ENCODE peak calls at places on chromosomes 5 and 9, in ten cellular contexts. Q is A549, U is HepG2, S is ovary, V is esophagus muscularis mucosa, E is NB4, T is stomach, I is heart left ventricle, A is suprapubic skin, D is breast epithelium. R is an unnamed sample.

GRCh38 chr5:23352437-23352836 is 155.0 kb upstream of the PRDM9 start:
- DNase-seq in Q (no peak), U (peak; percentile 15), S (no peak), V (no peak), E (peak; percentile 59), T (no peak), I (no peak), A (no peak), D (no peak), R (no peak)

GRCh38 chr5:177354716-177355115 is 3.0 kb upstream of the RGS14 start:
- DNase-seq in Q (no peak), U (no peak), S (no peak), V (no peak), E (no peak), T (no peak), I (no peak), A (no peak), D (no peak), R (no peak)

GRCh38 chr5:124979174-124979573 is 232.7 kb upstream of the ZNF608 start:
- DNase-seq in Q (no peak), U (no peak), S (no peak), V (no peak), E (no peak), T (no peak), I (no peak), A (no peak), D (no peak), R (no peak)

GRCh38 chr5:140338336-140338735 is 8.1 kb downstream of the HBEGF start:
- DNase-seq in Q (no peak), U (no peak), S (no peak), V (no peak), E (no peak), T (no peak), I (no peak), A (no peak), D (no peak), R (no peak)

GRCh38 chr9:99743455-99743854 is 78.2 kb upstream of the NR4A3 start:
- DNase-seq in Q (no peak), U (no peak), S (no peak), V (no peak), E (no peak), T (no peak), I (no peak), A (no peak), D (no peak), R (no peak)

GRCh38 chr9:21535396-21535795 is 53.3 kb upstream of the IFNE start:
- DNase-seq in Q (no peak), U (no peak), S (no peak), V (no peak), E (no peak), T (no peak), I (no peak), A (no peak), D (no peak), R (no peak)

GRCh38 chr5:109410389-109411174 is 808 bp upstream of the PJA2 start:
- DNase-seq in Q (peak; percentile 43), U (no peak), S (peak; percentile 75), V (no peak), E (peak; percentile 87), T (peak; percentile 76), I (peak; percentile 82), A (peak; percentile 86), D (peak; percentile 58), R (peak; percentile 45)

GRCh38 chr5:171415115-171415730 is 4.2 kb upstream of the FGF18 start:
- DNase-seq in Q (no peak), U (no peak), S (no peak), V (peak; percentile 45), E (peak; percentile 28), T (no peak), I (no peak), A (no peak), D (no peak), R (no peak)

GRCh38 chr9:134224827-134225154 is 60.4 kb upstream of the RNU6ATAC start:
- DNase-seq in Q (no peak), U (no peak), S (no peak), V (no peak), E (no peak), T (no peak), I (peak; percentile 46), A (no peak), D (no peak), R (no peak)

GRCh38 chr9:83070257-83070656 is 7.3 kb upstream of the RASEF start:
- DNase-seq in Q (no peak), U (no peak), S (no peak), V (no peak), E (no peak), T (no peak), I (no peak), A (no peak), D (no peak), R (no peak)

GRCh38 chr9:83132768-83133167 is 69.8 kb upstream of the RASEF start:
- DNase-seq in Q (no peak), U (peak; percentile 4), S (no peak), V (no peak), E (no peak), T (no peak), I (no peak), A (no peak), D (no peak), R (peak; percentile 55)

GRCh38 chr5:77852514-77853352 is 76.6 kb upstream of the TBCA start:
- DNase-seq in Q (peak; percentile 53), U (no peak), S (peak; percentile 62), V (peak; percentile 82), E (peak; percentile 71), T (no peak), I (peak; percentile 84), A (no peak), D (no peak), R (no peak)

GRCh38 chr5:31995011-31995410 is 179.1 kb downstream of the GOLPH3 start:
- DNase-seq in Q (no peak), U (no peak), S (no peak), V (no peak), E (no peak), T (no peak), I (no peak), A (no peak), D (no peak), R (no peak)

GRCh38 chr5:31990701-31991110 is 183.4 kb downstream of the GOLPH3 start:
- DNase-seq in Q (peak; percentile 27), U (no peak), S (no peak), V (no peak), E (no peak), T (no peak), I (no peak), A (no peak), D (no peak), R (no peak)

GRCh38 chr5:31995714-31996113 is 178.4 kb downstream of the GOLPH3 start:
- DNase-seq in Q (no peak), U (no peak), S (no peak), V (no peak), E (no peak), T (no peak), I (no peak), A (no peak), D (no peak), R (no peak)

GRCh38 chr5:31992377-31992776 is 181.7 kb downstream of the GOLPH3 start:
- DNase-seq in Q (no peak), U (no peak), S (no peak), V (no peak), E (no peak), T (no peak), I (no peak), A (no peak), D (no peak), R (no peak)

GRCh38 chr5:31993182-31993961 is 180.7 kb downstream of the GOLPH3 start:
- DNase-seq in Q (no peak), U (no peak), S (no peak), V (no peak), E (no peak), T (no peak), I (no peak), A (no peak), D (no peak), R (no peak)
- H3K4me3 ChIP-seq in Q (no peak overlapping the region), U (no peak overlapping the region), S (no peak overlapping the region), V (no peak overlapping the region), E (no peak overlapping the region), T (no peak overlapping the region), I (no peak overlapping the region), A (no peak overlapping the region), D (no peak overlapping the region), R (no peak overlapping the region)

GRCh38 chr9:137020771-137021573 is 7.1 kb downstream of the ABCA2 start:
- DNase-seq in Q (no peak), U (no peak), S (no peak), V (no peak), E (no peak), T (no peak), I (no peak), A (no peak), D (no peak), R (no peak)
- TF ChIP-seq POLR2A in Q (no peak), U (no peak), S (no peak), V (no peak), E (no peak), T (no peak), I (no peak), A (no peak), D (no peak), R (no peak)

DNA sequence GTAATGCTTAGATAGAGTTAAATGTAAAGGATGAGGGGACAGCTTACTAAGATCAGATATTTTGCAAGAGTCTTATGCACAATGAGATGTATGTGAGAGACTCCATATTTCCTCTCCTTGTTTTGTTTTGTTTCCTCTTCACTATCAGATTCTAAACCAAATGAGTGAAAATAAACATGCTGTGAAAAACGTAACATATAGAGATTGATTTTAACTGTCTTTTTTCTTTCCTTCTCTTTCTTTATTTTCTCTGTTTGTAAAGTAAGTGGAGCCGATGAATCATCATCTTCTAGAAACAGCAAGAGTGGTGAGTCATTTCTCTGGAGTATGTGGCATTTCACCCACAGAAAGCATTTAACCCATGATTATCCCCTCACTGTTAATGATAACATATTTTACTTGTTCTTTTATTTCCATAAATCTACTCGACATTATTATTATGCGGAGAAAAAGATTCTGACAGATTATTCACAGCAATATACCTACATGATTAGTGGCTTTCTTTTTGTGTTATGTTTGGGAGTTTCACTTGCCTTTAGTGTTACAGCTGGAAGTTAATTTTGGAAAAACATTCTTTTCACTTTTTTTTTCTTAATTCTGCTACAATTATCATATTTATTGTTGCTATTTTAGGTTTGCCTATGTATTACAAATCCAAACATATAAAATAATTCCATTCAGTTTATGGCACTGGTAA is 2.1 kb upstream of the ANXA1 start:
- DNase-seq in Q (peak; percentile 57), U (no peak), S (no peak), V (no peak), E (peak; percentile 74), T (no peak), I (no peak), A (no peak), D (no peak), R (no peak)
- H3K4me3 ChIP-seq in Q (peak overlapping the region; percentile 17), U (no peak overlapping the region), S (no peak overlapping the region), V (peak overlapping the region; percentile 5), E (peak overlapping the region; percentile 12), T (no peak overlapping the region), I (no peak overlapping the region), A (no peak overlapping the region), D (no peak overlapping the region), R (no peak overlapping the region)

GRCh38 chr9:86241216-86241615 is 18.2 kb downstream of the C9orf153 start:
- DNase-seq in Q (no peak), U (no peak), S (no peak), V (peak; percentile 47), E (no peak), T (no peak), I (no peak), A (no peak), D (no peak), R (no peak)

GRCh38 chr9:86242012-86242411 is 17.4 kb downstream of the C9orf153 start:
- DNase-seq in Q (no peak), U (no peak), S (no peak), V (peak; percentile 55), E (peak; percentile 11), T (no peak), I (no peak), A (no peak), D (no peak), R (no peak)

GRCh38 chr9:86239053-86239770 is 20.2 kb downstream of the C9orf153 start:
- DNase-seq in Q (no peak), U (no peak), S (no peak), V (peak; percentile 64), E (no peak), T (no peak), I (no peak), A (no peak), D (no peak), R (no peak)
- TF ChIP-seq POLR2A in Q (no peak), U (no peak), S (no peak), V (no peak), E (no peak), T (no peak), I (no peak), A (no peak), D (no peak), R (no peak)